ENCODE peak calls at places on chromosome 6, in six cellular contexts. K is DND-41, B is BE2C, U is astrocyte, Z is GM10248, E is GM20000. T is an unnamed sample.

GRCh38 chr6:110934499-110934898 is 24.0 kb upstream of the GTF3C6 start:
- DNase-seq in K (no peak), B (no peak), U (no peak), Z (no peak), E (no peak), T (no peak)

GRCh38 chr6:137588472-137588871 is 94.3 kb upstream of the OLIG3 start:
- DNase-seq in K (no peak), B (no peak), U (no peak), Z (no peak), E (no peak), T (no peak)

GRCh38 chr6:14118091-14118439 is 493 bp downstream of the CD83 start:
- DNase-seq in K (no peak), B (no peak), U (no peak), Z (no peak), E (no peak), T (no peak)

GRCh38 chr6:127458817-127459216 is 372 bp downstream of the KIAA0408 start:
- DNase-seq in K (no peak), B (no peak), U (peak; percentile 27), Z (no peak), E (no peak), T (peak; percentile 70)

GRCh38 chr6:38573800-38574395 is 65.8 kb downstream of the BTBD9 start:
- DNase-seq in K (no peak), B (no peak), U (peak; percentile 22), Z (no peak), E (no peak), T (no peak)

GRCh38 chr6:158892266-158892665 is 73.1 kb upstream of the EZR start:
- DNase-seq in K (no peak), B (no peak), U (no peak), Z (no peak), E (no peak), T (no peak)

GRCh38 chr6:56072856-56073255 is 174.5 kb downstream of the COL21A1 start:
- DNase-seq in K (no peak), B (no peak), U (no peak), Z (no peak), E (no peak), T (peak; percentile 30)

GRCh38 chr6:90294989-90295853 is 1.4 kb downstream of the BACH2 start:
- DNase-seq in K (no peak), B (peak; percentile 13), U (no peak), Z (peak; percentile 37), E (peak; percentile 61), T (peak; percentile 6)

GRCh38 chr6:52409499-52409898 is 10.6 kb upstream of the EFHC1 start:
- DNase-seq in K (no peak), B (no peak), U (no peak), Z (no peak), E (no peak), T (peak; percentile 32)

DNA sequence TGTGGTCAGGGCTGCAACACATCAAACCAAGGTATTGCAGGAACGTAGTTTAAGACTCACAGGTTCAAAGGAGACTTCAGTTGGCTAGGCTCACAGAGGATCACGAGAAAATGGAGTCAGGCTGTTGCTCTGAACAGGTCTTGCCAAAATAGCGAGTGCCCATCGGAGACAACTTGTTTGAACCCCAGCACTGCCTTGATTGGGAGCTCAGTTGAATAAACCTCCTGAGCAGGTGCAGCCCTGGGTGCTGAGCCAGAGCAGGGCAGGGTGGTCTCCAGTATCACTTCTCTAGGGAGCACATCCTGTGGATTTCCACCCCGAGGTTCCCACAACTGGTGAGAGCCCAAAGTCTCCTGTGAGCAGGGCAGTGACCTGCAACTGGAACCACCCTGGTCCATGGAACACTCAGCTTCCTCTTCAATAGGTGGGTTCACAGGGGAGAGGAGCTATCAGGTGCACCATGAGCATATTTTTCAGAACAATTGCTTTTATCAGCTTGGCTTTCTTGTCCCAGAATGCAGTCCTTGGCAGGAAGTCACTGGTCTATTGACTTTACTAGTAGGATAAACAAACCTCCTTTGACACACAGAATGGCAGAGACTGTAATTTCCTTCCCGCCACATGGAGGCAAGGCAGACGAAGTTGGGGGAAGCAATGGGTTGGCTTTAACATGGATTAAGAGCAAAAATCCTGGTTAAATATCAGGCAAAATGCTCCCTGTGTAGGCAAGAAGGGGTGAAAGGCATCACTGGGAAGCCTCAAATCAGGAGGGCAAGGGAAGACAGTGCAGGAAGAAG is 267.7 kb upstream of the FOXQ1 start:
- DNase-seq in K (no peak), B (no peak), U (no peak), Z (no peak), E (no peak), T (no peak)
- TF ChIP-seq CTCF in K (no peak), B (no peak), U (no peak), Z (no peak), E (no peak), T (no peak)

DNA sequence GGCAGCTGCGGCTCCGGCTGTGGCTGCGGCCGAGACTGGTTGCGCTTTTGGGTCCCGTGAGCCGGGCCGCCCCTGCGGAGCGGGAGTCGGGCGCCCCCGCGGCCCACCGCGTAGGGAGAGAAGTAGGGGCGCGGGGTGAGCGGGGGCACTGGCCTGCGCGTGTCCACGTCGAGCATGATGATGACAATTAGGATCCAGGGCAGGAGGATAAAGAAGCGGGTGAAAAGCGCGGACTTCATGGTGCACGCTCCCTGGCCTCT is 739 bp downstream of the B3GAT2 start:
- DNase-seq in K (no peak), B (no peak), U (no peak), Z (peak; percentile 13), E (no peak), T (no peak)
- TF ChIP-seq CTCF in K (no peak), B (no peak), U (no peak), Z (no peak), E (no peak), T (no peak)

GRCh38 chr6:170221753-170222400 is 69.0 kb downstream of the DLL1 start:
- DNase-seq in K (no peak), B (no peak), U (no peak), Z (no peak), E (no peak), T (no peak)
- TF ChIP-seq CTCF in K (no peak), B (no peak), U (no peak), Z (no peak), E (no peak), T (no peak)

GRCh38 chr6:48069280-48069679 is 41.7 kb downstream of the PTCHD4 start:
- DNase-seq in K (no peak), B (no peak), U (no peak), Z (no peak), E (no peak), T (no peak)
- TF ChIP-seq CTCF in K (no peak), B (no peak), U (no peak), Z (no peak), E (no peak), T (no peak)